ENCODE peak calls at places on chromosomes 5 and 9, in five cellular contexts. R is mesendoderm, V is breast epithelium, S is GM23338, U is PC-3. M is an unnamed sample.

GRCh38 chr5:15757635-15758034 is 257.7 kb downstream of the FBXL7 start:
- DNase-seq in V (no peak), R (no peak), U (no peak), S (no peak), M (no peak)

GRCh38 chr5:145666591-145666990 is 168.6 kb downstream of the PRELID2 start:
- DNase-seq in U (no peak), S (no peak), R (no peak), V (no peak), M (no peak)

GRCh38 chr5:96297290-96297689 is 135.8 kb downstream of the PCSK1 start:
- DNase-seq in U (no peak), R (peak; percentile 40), S (no peak), V (no peak), M (no peak)

GRCh38 chr9:33263131-33263935 is 1.2 kb downstream of the BAG1 start:
- DNase-seq in V (no peak), R (peak; percentile 42), U (peak; percentile 10), S (peak; percentile 32), M (peak; percentile 31)

GRCh38 chr5:180920710-180921109 is 21.8 kb downstream of the BTNL8 start:
- DNase-seq in R (no peak), S (no peak), V (no peak), U (peak; percentile 33), M (no peak)

GRCh38 chr5:121171834-121172233 is 679.8 kb upstream of the FTMT start:
- DNase-seq in S (no peak), R (no peak), U (peak; percentile 20), V (no peak), M (no peak)

GRCh38 chr5:79075646-79076426 is 6.3 kb downstream of the BHMT2 start:
- DNase-seq in S (peak; percentile 24), U (no peak), R (no peak), V (no peak), M (no peak)

GRCh38 chr5:34849253-34849652 is 10.3 kb downstream of the TTC23L start:
- DNase-seq in R (no peak), S (no peak), V (no peak), U (peak; percentile 28), M (no peak)

GRCh38 chr9:109780453-109781033 is 545 bp downstream of the PALM2AKAP2 start:
- DNase-seq in S (peak; percentile 39), V (no peak), U (peak; percentile 2), R (peak; percentile 30), M (peak; percentile 44)

GRCh38 chr9:99948896-99949295 is 42.4 kb downstream of the STX17 start:
- DNase-seq in R (no peak), S (no peak), U (peak; percentile 16), V (no peak), M (no peak)

GRCh38 chr9:126453156-126453963 is 126.7 kb downstream of the MVB12B start:
- DNase-seq in R (no peak), S (no peak), U (no peak), V (no peak), M (no peak)

GRCh38 chr5:10704949-10705621 is 55.9 kb downstream of the DAP start:
- DNase-seq in U (peak; percentile 100), V (no peak), S (no peak), R (peak; percentile 58), M (no peak)

GRCh38 chr5:93100433-93100832 is 480.6 kb downstream of the NR2F1-AS1 start:
- DNase-seq in V (no peak), R (no peak), S (no peak), U (peak; percentile 85), M (no peak)

GRCh38 chr5:115378754-115379153 is 82.3 kb upstream of the CCDC112 start:
- DNase-seq in S (no peak), R (no peak), V (no peak), U (no peak), M (no peak)

GRCh38 chr9:76227165-76227564 is 167.1 kb downstream of the RFK start:
- DNase-seq in V (no peak), R (no peak), S (no peak), U (no peak), M (no peak)

GRCh38 chr5:99034336-99034735 is 105.5 kb upstream of the CHD1 start:
- DNase-seq in U (peak; percentile 54), V (no peak), R (no peak), S (no peak), M (no peak)

GRCh38 chr9:114551750-114552685 is 35.6 kb upstream of the ATP6V1G1 start:
- DNase-seq in V (peak; percentile 54), S (no peak), R (peak; percentile 82), U (peak; percentile 98), M (no peak)

GRCh38 chr5:36691993-36692392 is 85.6 kb downstream of the SLC1A3 start:
- DNase-seq in V (no peak), R (no peak), U (no peak), S (no peak), M (no peak)

GRCh38 chr5:75935572-75935971 is 147.6 kb upstream of the SV2C start:
- DNase-seq in U (no peak), R (no peak), V (no peak), S (no peak), M (no peak)

GRCh38 chr9:95217936-95218335 is 99.6 kb downstream of the FANCC start:
- DNase-seq in R (no peak), U (no peak), S (no peak), V (no peak), M (no peak)

GRCh38 chr5:111461261-111461671 is 51.1 kb downstream of the STARD4 start:
- DNase-seq in R (peak; percentile 72), V (no peak), S (peak; percentile 75), U (peak; percentile 44), M (peak; percentile 60)

GRCh38 chr5:56815657-56816545 is 552 bp downstream of the MAP3K1 start:
- DNase-seq in S (peak; percentile 46), U (no peak), V (peak; percentile 25), R (peak; percentile 43), M (peak; percentile 84)

GRCh38 chr5:119290161-119290569 is 65.7 kb upstream of the TNFAIP8 start:
- DNase-seq in V (no peak), U (no peak), S (no peak), R (no peak), M (no peak)

GRCh38 chr9:136430591-136431234 is 8.9 kb downstream of the INPP5E start:
- DNase-seq in V (no peak), U (no peak), R (no peak), S (no peak), M (no peak)

GRCh38 chr5:126520593-126520953 is 74.4 kb downstream of the ALDH7A1 start:
- DNase-seq in S (no peak), U (no peak), R (no peak), V (no peak), M (no peak)

GRCh38 chr5:176803027-176803942 is 7.1 kb upstream of the UNC5A start:
- DNase-seq in R (no peak), V (no peak), U (no peak), S (no peak), M (peak; percentile 49)

GRCh38 chr9:120080781-120081180 is 499.2 kb downstream of the CDK5RAP2 start:
- DNase-seq in S (peak; percentile 8), U (no peak), V (no peak), R (no peak), M (no peak)

GRCh38 chr5:142515036-142515435 is 170.9 kb downstream of the FGF1 start:
- DNase-seq in R (no peak), S (no peak), U (no peak), V (no peak), M (no peak)

GRCh38 chr9:137316012-137316981 is 14.2 kb upstream of the NRARP start:
- DNase-seq in U (peak; percentile 51), S (peak; percentile 74), R (no peak), V (no peak), M (peak; percentile 96)

GRCh38 chr9:31210982-31211570 is 1173.4 kb upstream of the ACO1 start:
- DNase-seq in R (peak; percentile 40), U (no peak), S (peak; percentile 25), V (no peak), M (no peak)

GRCh38 chr5:156460496-156460895 is 133.5 kb downstream of the SGCD start:
- DNase-seq in R (no peak), U (no peak), S (no peak), V (no peak), M (no peak)

GRCh38 chr5:107217721-107218130 is 453.0 kb downstream of the EFNA5 start:
- DNase-seq in U (peak; percentile 91), V (peak; percentile 92), R (no peak), S (no peak), M (no peak)

GRCh38 chr5:16626696-16627264 is 10.0 kb upstream of the RETREG1 start:
- DNase-seq in V (no peak), R (no peak), U (no peak), S (no peak), M (no peak)

GRCh38 chr9:23830459-23830805 is 4.4 kb upstream of the ELAVL2 start:
- DNase-seq in S (no peak), U (no peak), R (no peak), V (no peak), M (no peak)

GRCh38 chr9:23826120-23826629 is at the start of gene ELAVL2:
- DNase-seq in V (peak; percentile 85), R (peak; percentile 100), S (peak; percentile 100), U (peak; percentile 98), M (peak; percentile 88)

GRCh38 chr9:23825700-23826099 is 340 bp downstream of the ELAVL2 start:
- DNase-seq in U (no peak), R (no peak), V (no peak), S (no peak), M (no peak)

GRCh38 chr9:23830949-23831730 is 5.1 kb upstream of the ELAVL2 start:
- DNase-seq in R (peak; percentile 95), V (no peak), S (peak; percentile 55), U (no peak), M (no peak)

GRCh38 chr9:23829580-23830458 is 3.8 kb upstream of the ELAVL2 start:
- DNase-seq in R (peak; percentile 63), U (peak; percentile 54), S (peak; percentile 75), V (no peak), M (no peak)
- H3K27me3 ChIP-seq in R (peaks cover 6% of the 10 kb centered on the region), U (peaks cover 25% of the 10 kb centered on the region), S (peaks cover 79% of the 10 kb centered on the region), V (peaks cover 72% of the 10 kb centered on the region), M (peaks cover 35% of the 10 kb centered on the region)

GRCh38 chr5:31537856-31538255 is 5.8 kb downstream of the C5orf22 start:
- DNase-seq in R (no peak), S (no peak), V (no peak), U (no peak), M (no peak)
- H3K36me3 ChIP-seq in R (peaks cover 1% of the 10 kb centered on the region), S (peaks cover 52% of the 10 kb centered on the region), V (no peaks in the 10 kb centered on the region), U (peaks cover 49% of the 10 kb centered on the region), M (peaks cover 14% of the 10 kb centered on the region)

DNA sequence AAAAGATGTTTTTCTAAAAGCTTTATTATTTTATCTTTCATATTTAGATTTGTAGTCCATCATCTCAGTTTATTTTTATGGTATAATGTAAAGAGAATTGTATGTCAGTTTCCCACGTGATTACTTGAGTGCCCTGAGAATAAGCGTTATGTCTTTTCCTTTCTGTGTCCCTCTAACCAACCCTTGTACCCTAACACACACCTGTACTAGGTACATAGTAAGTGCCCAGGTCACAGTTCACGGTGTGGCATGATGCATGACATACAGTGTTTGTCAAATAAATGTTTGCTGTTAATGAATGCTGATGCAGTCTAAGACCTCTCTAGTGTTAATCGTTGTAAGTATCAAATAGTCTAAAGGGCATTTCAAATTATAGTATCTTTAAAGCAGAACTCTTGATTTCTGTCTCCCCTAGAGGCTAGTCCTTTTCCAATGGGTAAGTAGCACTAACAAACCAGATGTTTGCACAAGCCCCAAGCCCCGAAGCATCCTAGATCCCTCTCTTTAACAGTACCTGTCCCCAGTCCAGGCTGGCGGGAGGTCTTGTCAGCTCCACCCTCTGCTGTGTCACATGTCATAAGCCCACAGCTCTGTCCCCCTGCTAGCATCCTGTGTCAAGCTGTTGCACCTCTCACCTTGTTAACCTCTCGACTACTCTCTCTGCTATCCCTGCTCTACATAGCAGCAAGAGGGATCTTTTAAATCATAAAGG is 23.7 kb downstream of the NUP214 start:
- DNase-seq in V (no peak), U (no peak), S (peak; percentile 3), R (peak; percentile 18), M (no peak)
- H3K4me3 ChIP-seq in V (no peak overlapping the region), U (no peak overlapping the region), S (no peak overlapping the region), R (no peak overlapping the region), M (no peak overlapping the region)

GRCh38 chr9:93976973-93977372 is 21.8 kb upstream of the BARX1 start:
- DNase-seq in S (no peak), R (peak; percentile 72), U (peak; percentile 41), V (no peak), M (peak; percentile 20)
- H3K27me3 ChIP-seq in S (no peaks in the 10 kb centered on the region), R (no peaks in the 10 kb centered on the region), U (no peaks in the 10 kb centered on the region), V (peaks cover 7% of the 10 kb centered on the region), M (no peaks in the 10 kb centered on the region)